ENCODE peak calls at places on chromosome 21, in ten cellular contexts. K is mucosa of gallbladder; I is GM20000; Z is stimulated activated CD4-positive, alpha-beta T cell treated with anti-CD3 and anti-CD28 coated beads, Interleukin-12 subunit alpha, Interleukin-12 subunit beta, amount 100 ng/mL, for 4 hours; A is brain microvascular endothelial cell; H is T follicular helper cell; X is MG63; N is CD8-positive, alpha-beta memory T cell; S is iPS-NIHi11; W is AG04450. P is an unnamed sample.

GRCh38 chr21:43210454-43211084 is 41.8 kb downstream of the CRYAA start:
- DNase-seq in H (no peak), I (no peak), N (no peak), X (no peak), K (peak; percentile 10), A (no peak), W (no peak), S (no peak), Z (no peak), P (peak; percentile 3)

GRCh38 chr21:16280731-16281130 is 550.9 kb downstream of the USP25 start:
- DNase-seq in K (no peak), W (no peak), X (no peak), Z (no peak), A (peak; percentile 34), S (no peak), H (no peak), N (no peak), I (no peak), P (no peak)

GRCh38 chr21:21216013-21216412 is 217.8 kb downstream of the NCAM2 start:
- DNase-seq in W (no peak), N (no peak), H (no peak), S (no peak), K (no peak), A (no peak), X (no peak), Z (no peak), I (no peak), P (no peak)

GRCh38 chr21:46227811-46228344 is 696 bp downstream of the LSS start:
- DNase-seq in S (no peak), Z (no peak), X (no peak), W (no peak), H (no peak), A (no peak), I (no peak), N (no peak), K (no peak), P (no peak)

GRCh38 chr21:29487154-29487553 is 188.4 kb downstream of the BACH1 start:
- DNase-seq in W (no peak), A (no peak), S (no peak), I (no peak), K (no peak), N (no peak), Z (no peak), X (no peak), H (no peak), P (no peak)

GRCh38 chr21:24367936-24368335 is 1239.3 kb downstream of the MRPL39 start:
- DNase-seq in W (no peak), H (no peak), I (no peak), A (no peak), X (no peak), S (no peak), N (no peak), Z (no peak), K (no peak), P (no peak)

GRCh38 chr21:35046880-35047229 is 2.2 kb downstream of the RUNX1 start:
- DNase-seq in S (no peak), X (peak; percentile 50), N (no peak), W (no peak), A (peak; percentile 63), K (no peak), I (no peak), Z (no peak), H (no peak), P (no peak)

GRCh38 chr21:38903578-38904193 is 98.0 kb downstream of the ETS2 start:
- DNase-seq in H (no peak), A (no peak), I (no peak), K (peak; percentile 51), N (no peak), W (no peak), S (no peak), Z (no peak), X (no peak), P (peak; percentile 94)

GRCh38 chr21:43634618-43635017 is 24.7 kb downstream of the HSF2BP start:
- DNase-seq in X (no peak), S (no peak), A (peak; percentile 53), H (no peak), N (no peak), W (no peak), Z (no peak), K (no peak), I (no peak), P (no peak)

GRCh38 chr21:36134820-36135390 is at the start of gene CBR3:
- DNase-seq in X (peak; percentile 88), K (peak; percentile 45), S (peak; percentile 53), I (peak; percentile 55), A (peak; percentile 33), N (no peak), W (no peak), Z (peak; percentile 56), H (peak; percentile 37), P (peak; percentile 60)

GRCh38 chr21:44285102-44285501 is 574 bp upstream of the AIRE start:
- DNase-seq in Z (no peak), K (no peak), X (no peak), W (no peak), H (no peak), N (no peak), I (no peak), A (no peak), S (no peak), P (no peak)

GRCh38 chr21:17428484-17428869 is 84.4 kb upstream of the CXADR start:
- DNase-seq in N (no peak), S (no peak), A (no peak), Z (no peak), H (no peak), I (no peak), K (no peak), X (no peak), W (no peak), P (no peak)

GRCh38 chr21:36202721-36203602 is 46.3 kb downstream of the DOP1B start:
- DNase-seq in I (no peak), X (peak; percentile 54), S (no peak), W (no peak), Z (no peak), N (no peak), H (no peak), A (no peak), K (no peak), P (no peak)

GRCh38 chr21:38080888-38081287 is 164.6 kb upstream of the KCNJ6 start:
- DNase-seq in N (no peak), I (no peak), W (no peak), S (no peak), Z (no peak), A (no peak), K (no peak), H (no peak), X (no peak), P (no peak)

GRCh38 chr21:38921511-38922215 is 115.9 kb downstream of the ETS2 start:
- DNase-seq in K (no peak), H (no peak), A (no peak), W (no peak), S (no peak), Z (no peak), I (no peak), N (no peak), X (peak; percentile 84), P (no peak)

GRCh38 chr21:43782741-43783700 is 6.4 kb upstream of the RRP1 start:
- DNase-seq in I (no peak), N (no peak), W (no peak), K (no peak), X (no peak), H (no peak), S (no peak), A (no peak), Z (no peak), P (no peak)

GRCh38 chr21:25708467-25709065 is 26.1 kb downstream of the ATP5PF start:
- DNase-seq in H (peak; percentile 22), I (peak; percentile 53), W (peak; percentile 23), K (peak; percentile 40), Z (peak; percentile 24), N (peak; percentile 11), A (peak; percentile 43), S (peak; percentile 25), X (no peak), P (peak; percentile 36)